ENCODE peak calls at places on chromosomes 4 and X, in seven cellular contexts. W is NCI-H1092, M is RWPE1, X is astrocyte of the cerebellum, L is hepatocyte, F is AG04450, N is HTR-8/SVneo. U is an unnamed sample.

GRCh38 chr4:4762909-4763814 is 96.3 kb upstream of the MSX1 start:
- DNase-seq in W (no peak), M (peak), X (peak), L (peak), F (peak), N (no peak), U (no peak)

GRCh38 chr4:109301691-109302365 is 630 bp downstream of the COL25A1 start:
- DNase-seq in W (no peak), M (no peak), X (no peak), L (peak), F (no peak), N (no peak), U (no peak)

GRCh38 chrX:145213504-145213903 is 33.8 kb upstream of the SPANXN1 start:
- DNase-seq in W (no peak), M (peak), X (no peak), L (peak), F (no peak), N (no peak), U (peak)

GRCh38 chr4:7557447-7557846 is 122.7 kb upstream of the PSAPL1 start:
- DNase-seq in W (no peak), M (peak), X (peak), L (peak), F (peak), N (peak), U (no peak)

GRCh38 chr4:96193061-96193460 is 353.2 kb downstream of the PDHA2 start:
- DNase-seq in W (no peak), M (no peak), X (no peak), L (peak), F (no peak), N (no peak), U (no peak)

GRCh38 chrX:103343105-103343504 is 13.1 kb downstream of the TCEAL7 start:
- DNase-seq in W (no peak), M (peak), X (peak), L (peak), F (no peak), N (no peak), U (no peak)

GRCh38 chr4:6974138-6974848 is 64.7 kb downstream of the TBC1D14 start:
- DNase-seq in W (peak), M (peak), X (peak), L (peak), F (peak), N (peak), U (peak)

GRCh38 chr4:183356931-183357675 is 34.9 kb upstream of the CLDN24 start:
- DNase-seq in W (no peak), M (peak), X (no peak), L (no peak), F (no peak), N (no peak), U (no peak)

GRCh38 chr4:27181672-27182071 is 321.0 kb downstream of the STIM2 start:
- DNase-seq in W (no peak), M (no peak), X (no peak), L (peak), F (no peak), N (no peak), U (no peak)

GRCh38 chr4:55617587-55618197 is 18.4 kb downstream of the NMU start:
- DNase-seq in W (no peak), M (no peak), X (no peak), L (no peak), F (no peak), N (no peak), U (no peak)

GRCh38 chr4:7294176-7294756 is 101.9 kb downstream of the SORCS2 start:
- DNase-seq in W (no peak), M (no peak), X (no peak), L (no peak), F (no peak), N (no peak), U (no peak)

GRCh38 chrX:150837845-150838244 is 60.6 kb downstream of the CD99L2 start:
- DNase-seq in W (no peak), M (no peak), X (no peak), L (no peak), F (no peak), N (no peak), U (no peak)

GRCh38 chr4:132195181-132195580 is 953.9 kb upstream of the PCDH10 start:
- DNase-seq in W (no peak), M (no peak), X (peak), L (no peak), F (no peak), N (no peak), U (no peak)

GRCh38 chrX:78886550-78886949 is 58.6 kb upstream of the P2RY10 start:
- DNase-seq in W (no peak), M (no peak), X (peak), L (peak), F (no peak), N (peak), U (no peak)

GRCh38 chr4:40210776-40211175 is 13.9 kb downstream of the RHOH start:
- DNase-seq in W (no peak), M (peak), X (no peak), L (no peak), F (no peak), N (no peak), U (no peak)

GRCh38 chr4:181757921-181758320 is 485.3 kb upstream of the TENM3 start:
- DNase-seq in W (no peak), M (no peak), X (no peak), L (no peak), F (no peak), N (no peak), U (no peak)

GRCh38 chrX:109797311-109797975 is 64.4 kb upstream of the ACSL4 start:
- DNase-seq in W (peak), M (peak), X (no peak), L (no peak), F (no peak), N (no peak), U (no peak)

GRCh38 chrX:129768586-129769466 is 10.9 kb upstream of the SASH3 start:
- DNase-seq in W (no peak), M (no peak), X (peak), L (no peak), F (no peak), N (no peak), U (no peak)

GRCh38 chr4:178136736-178137345 is 694.6 kb upstream of the AGA start:
- DNase-seq in W (no peak), M (no peak), X (no peak), L (no peak), F (no peak), N (no peak), U (no peak)

GRCh38 chr4:122826596-122827257 is at the start of gene FGF2:
- DNase-seq in W (peak), M (peak), X (no peak), L (peak), F (no peak), N (peak), U (no peak)

GRCh38 chr4:150394046-150394445 is 187.9 kb upstream of the MAB21L2 start:
- DNase-seq in W (no peak), M (no peak), X (no peak), L (no peak), F (no peak), N (no peak), U (no peak)

GRCh38 chrX:123731258-123731986 is 1.4 kb downstream of the THOC2 start:
- DNase-seq in W (no peak), M (peak), X (no peak), L (peak), F (no peak), N (no peak), U (no peak)

GRCh38 chr4:5051210-5051691 is at the start of gene STK32B:
- DNase-seq in W (peak), M (peak), X (peak), L (peak), F (peak), N (peak), U (no peak)

GRCh38 chrX:39439910-39440733 is 638.9 kb downstream of the MID1IP1 start:
- DNase-seq in W (no peak), M (no peak), X (no peak), L (no peak), F (no peak), N (no peak), U (no peak)

GRCh38 chr4:89598602-89599001 is 238.4 kb downstream of the SNCA start:
- DNase-seq in W (peak), M (peak), X (no peak), L (peak), F (peak), N (no peak), U (no peak)

GRCh38 chr4:12293906-12294525 is 865.3 kb upstream of the HS3ST1 start:
- DNase-seq in W (no peak), M (no peak), X (no peak), L (no peak), F (no peak), N (no peak), U (no peak)

GRCh38 chr4:101191302-101192098 is 155.8 kb downstream of the PPP3CA start:
- DNase-seq in W (peak), M (no peak), X (peak), L (peak), F (peak), N (no peak), U (no peak)

GRCh38 chr4:144645621-144646522 is at the start of gene HHIP:
- DNase-seq in W (no peak), M (peak), X (peak), L (peak), F (no peak), N (peak), U (no peak)